ENCODE peak calls at places on chromosome 22, in eight cellular contexts. I is body of pancreas, D is kidney epithelial cell, N is pancreas, Z is A549, W is PC-3, X is lower lobe of right lung, G is fibroblast of villous mesenchyme. B is an unnamed sample.

GRCh38 chr22:28978158-28978557 is 83.5 kb downstream of the C22orf31 start:
- DNase-seq in I (peak; percentile 22), D (no peak), N (no peak), Z (peak; percentile 17), W (peak; percentile 14), X (no peak), G (peak; percentile 35), B (peak; percentile 71)

GRCh38 chr22:22245935-22246525 is 1.4 kb downstream of the VPREB1 start:
- DNase-seq in I (no peak), D (no peak), N (no peak), Z (no peak), W (no peak), X (no peak), G (no peak), B (no peak)

GRCh38 chr22:20573830-20574615 is 66.6 kb downstream of the MED15 start:
- DNase-seq in I (peak; percentile 9), D (no peak), N (no peak), Z (no peak), W (no peak), X (no peak), G (no peak), B (no peak)

GRCh38 chr22:26430600-26430999 is 1.5 kb downstream of the ASPHD2 start:
- DNase-seq in I (no peak), D (no peak), N (no peak), Z (no peak), W (no peak), X (no peak), G (no peak), B (no peak)

GRCh38 chr22:21041937-21042336 is 3.8 kb upstream of the LRRC74B start:
- DNase-seq in I (no peak), D (no peak), N (no peak), Z (no peak), W (peak; percentile 8), X (peak; percentile 17), G (peak; percentile 19), B (peak; percentile 52)

GRCh38 chr22:19799322-19800190 is 39.0 kb downstream of the TBX1 start:
- DNase-seq in I (no peak), D (no peak), N (no peak), Z (no peak), W (no peak), X (peak; percentile 41), G (peak; percentile 89), B (no peak)

GRCh38 chr22:38700271-38700788 is 413 bp downstream of the JOSD1 start:
- DNase-seq in I (peak; percentile 67), D (no peak), N (no peak), Z (no peak), W (peak; percentile 53), X (peak; percentile 86), G (peak; percentile 69), B (no peak)

GRCh38 chr22:20141186-20142077 is 9.4 kb downstream of the CCDC188 start:
- DNase-seq in I (no peak), D (peak; percentile 75), N (no peak), Z (no peak), W (no peak), X (no peak), G (peak; percentile 17), B (no peak)

GRCh38 chr22:46513908-46514550 is 23.4 kb downstream of the CELSR1 start:
- DNase-seq in I (no peak), D (no peak), N (no peak), Z (no peak), W (no peak), X (peak; percentile 46), G (no peak), B (peak; percentile 48)

GRCh38 chr22:22687638-22688500 is 43.5 kb downstream of the GGTLC2 start:
- DNase-seq in I (peak; percentile 61), D (no peak), N (no peak), Z (no peak), W (peak; percentile 57), X (no peak), G (peak; percentile 65), B (peak; percentile 53)

GRCh38 chr22:20155330-20156041 is 4.6 kb upstream of the CCDC188 start:
- DNase-seq in I (peak; percentile 38), D (no peak), N (no peak), Z (no peak), W (no peak), X (peak; percentile 71), G (peak; percentile 18), B (no peak)

GRCh38 chr22:49574205-49574604 is 253.5 kb downstream of the BRD1 start:
- DNase-seq in I (no peak), D (no peak), N (no peak), Z (no peak), W (no peak), X (no peak), G (no peak), B (no peak)

GRCh38 chr22:45124176-45124857 is 39.4 kb upstream of the NUP50 start:
- DNase-seq in I (no peak), D (no peak), N (no peak), Z (no peak), W (no peak), X (no peak), G (peak; percentile 12), B (no peak)

GRCh38 chr22:23791737-23792645 is 5.2 kb downstream of the SMARCB1 start:
- DNase-seq in I (no peak), D (no peak), N (no peak), Z (no peak), W (no peak), X (peak; percentile 29), G (peak; percentile 83), B (no peak)

GRCh38 chr22:49825944-49826602 is 1.6 kb downstream of the BRD1 start:
- DNase-seq in I (no peak), D (no peak), N (no peak), Z (no peak), W (peak; percentile 48), X (peak; percentile 50), G (peak; percentile 64), B (peak; percentile 46)

GRCh38 chr22:34847072-34847471 is 218.9 kb upstream of the ISX start:
- DNase-seq in I (no peak), D (peak; percentile 55), N (no peak), Z (no peak), W (no peak), X (no peak), G (no peak), B (peak; percentile 13)

GRCh38 chr22:23772315-23773246 is at the start of gene MMP11:
- DNase-seq in I (peak; percentile 68), D (no peak), N (peak; percentile 63), Z (no peak), W (peak; percentile 29), X (peak; percentile 64), G (no peak), B (no peak)

GRCh38 chr22:27420817-27421361 is 380.7 kb downstream of the MN1 start:
- DNase-seq in I (peak; percentile 94), D (peak; percentile 62), N (peak; percentile 90), Z (no peak), W (peak; percentile 73), X (peak; percentile 64), G (peak; percentile 60), B (peak; percentile 77)

DNA sequence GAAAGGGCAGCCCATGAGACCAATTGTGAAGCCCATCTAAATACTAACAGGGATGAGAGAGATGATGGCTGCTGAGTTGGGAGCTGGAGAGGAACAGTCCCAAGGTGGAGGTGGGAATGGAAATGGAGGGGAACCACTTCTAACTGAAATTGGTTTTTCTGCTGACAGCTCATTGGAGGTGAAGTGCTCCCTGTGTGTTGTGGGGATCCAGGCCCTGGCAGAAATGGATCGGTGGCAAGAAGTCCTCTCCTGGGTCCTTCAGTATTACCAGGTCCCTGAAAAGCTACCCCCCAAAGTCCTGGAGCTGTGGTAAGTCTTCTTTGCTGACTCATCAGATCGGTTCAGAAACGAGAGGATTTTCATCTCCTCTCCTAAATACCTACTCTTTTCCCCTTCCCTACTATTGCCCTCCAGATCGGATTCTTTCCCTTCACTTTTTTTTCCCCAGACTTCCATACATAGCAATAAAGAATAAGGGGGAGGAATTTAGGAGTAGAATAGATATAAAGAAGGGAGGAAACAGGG is 2.0 kb downstream of the PEX26 start:
- DNase-seq in I (no peak), D (no peak), N (no peak), Z (no peak), W (no peak), X (no peak), G (no peak), B (no peak)
- H3K4me3 ChIP-seq in I (no peak overlapping the region), D (no peak overlapping the region), N (no peak overlapping the region), Z (no peak overlapping the region), W (peak overlapping the region; percentile 98), X (no peak overlapping the region), G (no peak overlapping the region), B (no peak overlapping the region)

GRCh38 chr22:31093090-31093850 is 12.2 kb downstream of the SMTN start:
- DNase-seq in I (peak; percentile 59), D (no peak), N (no peak), Z (no peak), W (no peak), X (no peak), G (no peak), B (no peak)
- H3K4me3 ChIP-seq in I (no peak overlapping the region), D (no peak overlapping the region), N (no peak overlapping the region), Z (no peak overlapping the region), W (no peak overlapping the region), X (no peak overlapping the region), G (no peak overlapping the region), B (no peak overlapping the region)

GRCh38 chr22:36160499-36160942 is at the start of gene APOL3:
- DNase-seq in I (peak; percentile 60), D (no peak), N (peak; percentile 49), Z (no peak), W (peak; percentile 29), X (peak; percentile 77), G (peak; percentile 85), B (peak; percentile 28)

GRCh38 chr22:36155702-36156101 is 4.9 kb downstream of the APOL3 start:
- DNase-seq in I (peak; percentile 53), D (no peak), N (no peak), Z (no peak), W (no peak), X (no peak), G (peak; percentile 52), B (no peak)

GRCh38 chr22:36153756-36154155 is 6.8 kb downstream of the APOL3 start:
- DNase-seq in I (no peak), D (no peak), N (no peak), Z (no peak), W (no peak), X (no peak), G (no peak), B (no peak)

GRCh38 chr22:36156119-36156514 is 4.4 kb downstream of the APOL3 start:
- DNase-seq in I (no peak), D (no peak), N (no peak), Z (no peak), W (no peak), X (no peak), G (no peak), B (no peak)

GRCh38 chr22:36156515-36157419 is 3.8 kb downstream of the APOL3 start:
- DNase-seq in I (peak; percentile 66), D (peak; percentile 34), N (peak; percentile 58), Z (no peak), W (peak; percentile 58), X (peak; percentile 77), G (peak; percentile 83), B (peak; percentile 52)
- H3K4me3 ChIP-seq in I (no peak overlapping the region), D (peak overlapping the region; percentile 6), N (peak overlapping the region; percentile 25), Z (no peak overlapping the region), W (peak overlapping the region; percentile 55), X (peak overlapping the region; percentile 65), G (peak overlapping the region; percentile 52), B (no peak overlapping the region)

DNA sequence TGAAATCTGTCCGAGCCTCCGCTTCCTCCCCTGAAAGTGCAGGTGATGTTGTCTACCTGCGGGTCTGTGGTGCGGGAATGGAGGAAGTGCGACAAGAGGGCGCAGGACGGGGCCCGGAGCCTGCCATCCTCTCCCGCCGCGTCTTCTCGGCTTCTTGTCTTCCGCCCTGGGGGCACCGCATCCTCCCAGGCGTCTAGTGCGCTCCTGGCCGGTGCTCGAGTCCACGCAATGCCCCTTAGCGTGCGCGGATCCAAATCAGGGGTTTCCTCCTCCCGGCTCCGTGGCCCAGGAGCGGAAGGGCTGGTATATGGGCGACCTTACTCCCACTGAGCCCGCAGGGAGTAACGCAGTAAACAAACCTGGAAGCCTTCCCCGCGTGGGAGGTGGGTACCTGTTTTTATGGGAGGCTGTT is 405 bp downstream of the SFI1 start:
- DNase-seq in I (peak; percentile 23), D (no peak), N (no peak), Z (no peak), W (no peak), X (peak; percentile 64), G (no peak), B (no peak)
- H3K4me3 ChIP-seq in I (peak overlapping the region; percentile 55), D (peak overlapping the region; percentile 74), N (peak overlapping the region; percentile 94), Z (peak overlapping the region; percentile 78), W (peak overlapping the region; percentile 90), X (peak overlapping the region; percentile 89), G (peak overlapping the region; percentile 97), B (peak overlapping the region; percentile 90)

B was measured in bronchial epithelial cell.